ENCODE peak calls at places on chromosome 21, in five cellular contexts. Z is A549, M is H1, X is esophagus squamous epithelium, K is heart left ventricle. S is an unnamed sample.

GRCh38 chr21:40231979-40232378 is 364.7 kb downstream of the PCP4 start:
- DNase-seq in Z (no peak), M (no peak), X (no peak), K (no peak), S (no peak)

GRCh38 chr21:33070921-33071877 is 1.3 kb downstream of the OLIG1 start:
- DNase-seq in Z (peak; percentile 30), M (peak; percentile 72), X (no peak), K (peak; percentile 58), S (no peak)

GRCh38 chr21:37341254-37341960 is 25.2 kb upstream of the DYRK1A start:
- DNase-seq in Z (no peak), M (no peak), X (no peak), K (no peak), S (no peak)

GRCh38 chr21:46374761-46375389 is 50.9 kb downstream of the PCNT start:
- DNase-seq in Z (no peak), M (no peak), X (no peak), K (no peak), S (no peak)

GRCh38 chr21:14474995-14475394 is 71.1 kb downstream of the SAMSN1 start:
- DNase-seq in Z (no peak), M (no peak), X (no peak), K (no peak), S (no peak)

GRCh38 chr21:20004353-20004752 is 993.9 kb upstream of the NCAM2 start:
- DNase-seq in Z (no peak), M (no peak), X (no peak), K (no peak), S (no peak)

GRCh38 chr21:38823737-38824123 is 18.0 kb downstream of the ETS2 start:
- DNase-seq in Z (no peak), M (no peak), X (no peak), K (no peak), S (no peak)

GRCh38 chr21:18603246-18603645 is 199.7 kb upstream of the TMPRSS15 start:
- DNase-seq in Z (no peak), M (no peak), X (no peak), K (no peak), S (no peak)

GRCh38 chr21:36323032-36323431 is 3.0 kb downstream of the MORC3 start:
- DNase-seq in Z (no peak), M (no peak), X (no peak), K (no peak), S (no peak)

GRCh38 chr21:36322083-36322424 is 2.1 kb downstream of the MORC3 start:
- DNase-seq in Z (no peak), M (no peak), X (no peak), K (no peak), S (no peak)

GRCh38 chr21:36319767-36320420 is at the start of gene MORC3:
- DNase-seq in Z (peak; percentile 97), M (peak; percentile 97), X (peak; percentile 74), K (peak; percentile 99), S (peak; percentile 98)

GRCh38 chr21:36321325-36322082 is 1.5 kb downstream of the MORC3 start:
- DNase-seq in Z (no peak), M (no peak), X (no peak), K (no peak), S (no peak)

GRCh38 chr21:36320421-36321324 is 676 bp downstream of the MORC3 start:
- DNase-seq in Z (peak; percentile 49), M (peak; percentile 79), X (peak; percentile 48), K (peak; percentile 87), S (peak; percentile 69)
- TF ChIP-seq POLR2A in Z (peak; percentile 37), M (no peak), X (peak; percentile 30), K (no peak), S (no peak)

GRCh38 chr21:34523019-34523418 is 11.0 kb upstream of the KCNE1 start:
- DNase-seq in Z (no peak), M (no peak), X (no peak), K (no peak), S (no peak)

GRCh38 chr21:34526236-34526617 is 14.2 kb upstream of the KCNE1 start:
- DNase-seq in Z (no peak), M (no peak), X (no peak), K (no peak), S (no peak)

GRCh38 chr21:34526618-34527290 is 14.7 kb upstream of the KCNE1 start:
- DNase-seq in Z (peak; percentile 93), M (no peak), X (no peak), K (no peak), S (peak; percentile 76)

GRCh38 chr21:34522284-34522683 is 10.3 kb upstream of the KCNE1 start:
- DNase-seq in Z (no peak), M (no peak), X (no peak), K (no peak), S (no peak)

GRCh38 chr21:34524671-34525601 is 12.9 kb upstream of the KCNE1 start:
- DNase-seq in Z (no peak), M (peak; percentile 71), X (no peak), K (no peak), S (no peak)
- H3K4me3 ChIP-seq in Z (peak overlapping the region; percentile 49), M (peak overlapping the region; percentile 38), X (peak overlapping the region; percentile 32), K (peak overlapping the region; percentile 36), S (no peak overlapping the region)

DNA sequence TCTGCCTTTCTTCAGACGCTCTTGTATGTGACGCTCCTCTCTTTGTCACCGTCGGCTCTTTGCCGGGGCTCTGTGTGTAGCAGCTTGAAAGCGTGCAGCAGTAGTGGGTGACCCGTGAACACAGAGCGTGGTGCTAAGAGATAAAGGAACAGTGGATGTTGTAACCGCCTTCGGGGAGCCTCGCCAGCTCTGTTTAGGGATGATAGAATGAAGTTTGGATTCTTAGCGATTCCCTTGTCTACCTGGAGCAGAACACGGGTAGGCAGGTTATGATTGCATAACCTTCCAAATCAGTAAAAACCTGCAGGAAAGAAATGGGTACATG is 14.7 kb downstream of the HUNK start:
- DNase-seq in Z (no peak), M (no peak), X (no peak), K (no peak), S (no peak)
- TF ChIP-seq CTCF in Z (no peak), M (no peak), X (no peak), K (no peak), S (no peak)

GRCh38 chr21:26833460-26833939 is 11.7 kb downstream of the ADAMTS1 start:
- DNase-seq in Z (no peak), M (no peak), X (no peak), K (no peak), S (no peak)

GRCh38 chr21:26834181-26834945 is 10.8 kb downstream of the ADAMTS1 start:
- DNase-seq in Z (no peak), M (no peak), X (no peak), K (no peak), S (no peak)

GRCh38 chr21:26833011-26833410 is 12.2 kb downstream of the ADAMTS1 start:
- DNase-seq in Z (no peak), M (no peak), X (no peak), K (no peak), S (no peak)

GRCh38 chr21:26835027-26835713 is 10.0 kb downstream of the ADAMTS1 start:
- DNase-seq in Z (no peak), M (no peak), X (no peak), K (no peak), S (no peak)

GRCh38 chr21:26832513-26832912 is 12.7 kb downstream of the ADAMTS1 start:
- DNase-seq in Z (no peak), M (no peak), X (no peak), K (no peak), S (no peak)
- TF ChIP-seq POLR2A in Z (no peak), M (no peak), X (no peak), K (no peak), S (no peak)

GRCh38 chr21:42880352-42880751 is 1.0 kb upstream of the WDR4 start:
- DNase-seq in Z (no peak), M (no peak), X (no peak), K (no peak), S (no peak)
- H3K4me3 ChIP-seq in Z (peak overlapping the region; percentile 73), M (peak overlapping the region; percentile 85), X (peak overlapping the region; percentile 87), K (no peak overlapping the region), S (no peak overlapping the region)

GRCh38 chr21:25895565-25896205 is 160.9 kb downstream of the GABPA start:
- DNase-seq in Z (no peak), M (no peak), X (no peak), K (no peak), S (no peak)
- TF ChIP-seq CTCF in Z (peak; percentile 12), M (peak; percentile 24), X (peak; percentile 63), K (peak; percentile 66), S (no peak)

GRCh38 chr21:43778469-43779335 is 2.6 kb upstream of the CSTB start:
- DNase-seq in Z (no peak), M (no peak), X (no peak), K (peak; percentile 57), S (no peak)

GRCh38 chr21:43777953-43778352 is 1.8 kb upstream of the CSTB start:
- DNase-seq in Z (no peak), M (no peak), X (no peak), K (no peak), S (no peak)

GRCh38 chr21:43774163-43774562 is 1.9 kb downstream of the CSTB start:
- DNase-seq in Z (no peak), M (no peak), X (no peak), K (no peak), S (no peak)

GRCh38 chr21:43775190-43775589 is 918 bp downstream of the CSTB start:
- DNase-seq in Z (no peak), M (no peak), X (no peak), K (no peak), S (no peak)

GRCh38 chr21:43775795-43776430 is at the start of gene CSTB:
- DNase-seq in Z (peak; percentile 65), M (peak; percentile 95), X (no peak), K (peak; percentile 92), S (peak; percentile 82)
- TF ChIP-seq POLR2A in Z (peak; percentile 74), M (no peak), X (peak; percentile 66), K (peak; percentile 61), S (peak; percentile 47)

GRCh38 chr21:44455524-44456206 is 355 bp downstream of the LRRC3 start:
- DNase-seq in Z (peak; percentile 49), M (peak; percentile 69), X (no peak), K (peak; percentile 80), S (no peak)

GRCh38 chr21:44454747-44455523 is at the start of gene LRRC3:
- DNase-seq in Z (peak; percentile 85), M (peak; percentile 92), X (peak; percentile 44), K (peak; percentile 93), S (peak; percentile 94)

GRCh38 chr21:44454058-44454457 is 1.3 kb upstream of the LRRC3 start:
- DNase-seq in Z (no peak), M (no peak), X (no peak), K (no peak), S (no peak)

GRCh38 chr21:44456915-44457736 is 1.8 kb downstream of the LRRC3 start:
- DNase-seq in Z (no peak), M (no peak), X (no peak), K (peak; percentile 62), S (no peak)

GRCh38 chr21:44456207-44456914 is 1.1 kb downstream of the LRRC3 start:
- DNase-seq in Z (no peak), M (no peak), X (no peak), K (peak; percentile 51), S (no peak)
- H3K4me3 ChIP-seq in Z (peak overlapping the region; percentile 80), M (peak overlapping the region; percentile 74), X (peak overlapping the region; percentile 87), K (peak overlapping the region; percentile 89), S (no peak overlapping the region)

S was measured in lower leg skin.